ENCODE peak calls at places on chromosomes 4 and X, in six cellular contexts. One of them, this sample, is unnamed.

GRCh38 chr4:106032851-106033286 is 137.6 kb downstream of the NPNT start:
- DNase-seq in H9: no peak
- DNase-seq in H1: no peak
- DNase-seq in trophoblast cell: no peak
- DNase-seq in neuronal stem cell: no peak
- DNase-seq in IMR-90: no peak
- DNase-seq in this sample: peak

GRCh38 chrX:133670394-133670793 is 255.1 kb upstream of the GPC4 start:
- DNase-seq in neuronal stem cell: peak
- DNase-seq in IMR-90: peak
- DNase-seq in H1: no peak
- DNase-seq in trophoblast cell: peak
- DNase-seq in H9: no peak
- DNase-seq in this sample: peak

GRCh38 chr4:54400188-54400587 is 171.1 kb downstream of the PDGFRA start:
- DNase-seq in neuronal stem cell: no peak
- DNase-seq in IMR-90: no peak
- DNase-seq in H1: no peak
- DNase-seq in H9: no peak
- DNase-seq in trophoblast cell: no peak
- DNase-seq in this sample: peak

GRCh38 chr4:139596680-139597279 is 40.8 kb upstream of the SETD7 start:
- DNase-seq in IMR-90: no peak
- DNase-seq in neuronal stem cell: no peak
- DNase-seq in H1: no peak
- DNase-seq in trophoblast cell: no peak
- DNase-seq in H9: no peak
- DNase-seq in this sample: no peak

GRCh38 chr4:54971474-54971950 is 153.9 kb downstream of the KDR start:
- DNase-seq in IMR-90: peak
- DNase-seq in trophoblast cell: peak
- DNase-seq in neuronal stem cell: peak
- DNase-seq in H1: no peak
- DNase-seq in H9: peak
- DNase-seq in this sample: peak

GRCh38 chrX:78800114-78800513 is 52.6 kb downstream of the LPAR4 start:
- DNase-seq in IMR-90: no peak
- DNase-seq in H1: no peak
- DNase-seq in neuronal stem cell: no peak
- DNase-seq in trophoblast cell: no peak
- DNase-seq in H9: no peak
- DNase-seq in this sample: no peak

GRCh38 chrX:37380920-37381319 is 31.8 kb downstream of the PRRG1 start:
- DNase-seq in H9: no peak
- DNase-seq in neuronal stem cell: no peak
- DNase-seq in H1: no peak
- DNase-seq in IMR-90: peak
- DNase-seq in trophoblast cell: no peak
- DNase-seq in this sample: peak

GRCh38 chrX:154596290-154596929 is 11.5 kb downstream of the CTAG1A start:
- DNase-seq in IMR-90: peak
- DNase-seq in trophoblast cell: peak
- DNase-seq in H1: peak
- DNase-seq in neuronal stem cell: peak
- DNase-seq in H9: peak
- DNase-seq in this sample: peak

DNA sequence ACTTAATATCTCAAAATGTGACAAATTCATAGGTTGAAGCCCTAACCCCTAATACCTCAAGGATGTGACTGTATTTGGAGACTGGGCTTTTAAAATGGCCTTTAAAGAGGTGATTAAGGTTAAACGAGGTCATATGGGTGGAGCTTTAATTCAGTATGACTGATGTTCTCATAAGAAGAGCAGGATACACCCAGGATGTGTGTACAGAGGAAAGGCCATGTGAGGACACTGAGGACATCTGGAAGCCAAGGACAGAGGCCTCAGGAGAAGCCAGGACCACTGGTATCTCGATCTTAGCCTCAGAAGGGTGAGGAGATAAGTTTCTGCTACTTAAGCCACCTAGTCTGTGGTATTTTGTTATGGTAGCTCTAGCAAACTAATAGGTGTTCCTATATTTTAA is 49.0 kb upstream of the SHISA3 start:
- DNase-seq in IMR-90: no peak
- DNase-seq in H1: no peak
- DNase-seq in neuronal stem cell: no peak
- DNase-seq in trophoblast cell: no peak
- DNase-seq in H9: no peak
- DNase-seq in this sample: no peak
- H3K14ac ChIP-seq in IMR-90: no peak
- H3K14ac ChIP-seq in H1: no peak
- H3K14ac ChIP-seq in neuronal stem cell: no peak
- H3K14ac ChIP-seq in trophoblast cell: no peak
- H3K14ac ChIP-seq in H9: no peak
- H3K14ac ChIP-seq in this sample: no peak

GRCh38 chr4:152709675-152710438 is 30.1 kb upstream of the TMEM154 start:
- DNase-seq in neuronal stem cell: no peak
- DNase-seq in IMR-90: no peak
- DNase-seq in H9: no peak
- DNase-seq in H1: no peak
- DNase-seq in trophoblast cell: peak
- DNase-seq in this sample: no peak
- H3K18ac ChIP-seq in neuronal stem cell: no peak
- H3K18ac ChIP-seq in IMR-90: no peak
- H3K18ac ChIP-seq in H9: no peak
- H3K18ac ChIP-seq in H1: peak
- H3K18ac ChIP-seq in trophoblast cell: peak
- H3K18ac ChIP-seq in this sample: no peak

GRCh38 chr4:181770971-181771370 is 472.2 kb upstream of the TENM3 start:
- DNase-seq in H1: no peak
- DNase-seq in trophoblast cell: peak
- DNase-seq in neuronal stem cell: no peak
- DNase-seq in H9: no peak
- DNase-seq in IMR-90: peak
- DNase-seq in this sample: no peak

GRCh38 chr4:181777518-181777917 is 465.7 kb upstream of the TENM3 start:
- DNase-seq in H9: no peak
- DNase-seq in trophoblast cell: no peak
- DNase-seq in IMR-90: no peak
- DNase-seq in H1: no peak
- DNase-seq in neuronal stem cell: no peak
- DNase-seq in this sample: no peak

GRCh38 chr4:181776655-181777054 is 466.5 kb upstream of the TENM3 start:
- DNase-seq in H1: no peak
- DNase-seq in H9: no peak
- DNase-seq in trophoblast cell: no peak
- DNase-seq in IMR-90: no peak
- DNase-seq in neuronal stem cell: no peak
- DNase-seq in this sample: no peak

GRCh38 chr4:181775298-181775697 is 467.9 kb upstream of the TENM3 start:
- DNase-seq in IMR-90: no peak
- DNase-seq in trophoblast cell: no peak
- DNase-seq in neuronal stem cell: no peak
- DNase-seq in H9: no peak
- DNase-seq in H1: no peak
- DNase-seq in this sample: no peak
- H3K14ac ChIP-seq in IMR-90: no peak
- H3K14ac ChIP-seq in trophoblast cell: no peak
- H3K14ac ChIP-seq in neuronal stem cell: no peak
- H3K14ac ChIP-seq in H9: no peak
- H3K14ac ChIP-seq in H1: no peak
- H3K14ac ChIP-seq in this sample: no peak

GRCh38 chrX:65035451-65035779 is 59.2 kb upstream of the ZC4H2 start:
- DNase-seq in trophoblast cell: no peak
- DNase-seq in IMR-90: peak
- DNase-seq in H9: no peak
- DNase-seq in neuronal stem cell: no peak
- DNase-seq in H1: peak
- DNase-seq in this sample: no peak
- H3K18ac ChIP-seq in trophoblast cell: no peak
- H3K18ac ChIP-seq in IMR-90: no peak
- H3K18ac ChIP-seq in H9: peak
- H3K18ac ChIP-seq in neuronal stem cell: peak
- H3K18ac ChIP-seq in H1: peak
- H3K18ac ChIP-seq in this sample: no peak

DNA sequence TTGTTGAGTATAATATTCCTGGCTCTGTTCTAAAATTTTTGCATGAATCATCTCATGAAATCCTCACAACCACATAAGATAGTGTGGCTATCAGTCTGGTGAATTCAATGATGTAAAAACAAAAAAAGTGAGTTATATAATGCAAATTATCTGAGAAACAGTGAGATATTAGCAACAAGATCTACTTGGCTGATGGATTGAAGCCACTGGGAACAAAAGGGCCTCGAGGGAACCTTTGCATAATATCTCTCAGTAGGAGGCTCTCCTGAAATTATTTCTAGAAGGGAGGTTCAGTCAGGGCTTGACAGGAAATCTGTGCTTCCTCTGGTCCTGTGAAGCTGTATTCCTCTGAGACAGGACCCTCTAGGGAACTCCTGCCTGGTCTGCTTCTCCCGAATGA is 30.1 kb upstream of the NUP54 start:
- DNase-seq in neuronal stem cell: no peak
- DNase-seq in trophoblast cell: no peak
- DNase-seq in H9: no peak
- DNase-seq in IMR-90: no peak
- DNase-seq in H1: no peak
- DNase-seq in this sample: no peak
- H3K14ac ChIP-seq in neuronal stem cell: no peak
- H3K14ac ChIP-seq in trophoblast cell: no peak
- H3K14ac ChIP-seq in H9: no peak
- H3K14ac ChIP-seq in IMR-90: no peak
- H3K14ac ChIP-seq in H1: no peak
- H3K14ac ChIP-seq in this sample: no peak

GRCh38 chrX:103629295-103630170 is 758 bp downstream of the TCEAL1 start:
- DNase-seq in H9: peak
- DNase-seq in H1: no peak
- DNase-seq in trophoblast cell: no peak
- DNase-seq in IMR-90: peak
- DNase-seq in neuronal stem cell: peak
- DNase-seq in this sample: peak
- H3K18ac ChIP-seq in H9: peak
- H3K18ac ChIP-seq in H1: peak
- H3K18ac ChIP-seq in trophoblast cell: peak
- H3K18ac ChIP-seq in IMR-90: peak
- H3K18ac ChIP-seq in neuronal stem cell: peak
- H3K18ac ChIP-seq in this sample: peak

GRCh38 chrX:139892512-139892911 is 40.3 kb downstream of the ATP11C start:
- DNase-seq in H9: no peak
- DNase-seq in IMR-90: no peak
- DNase-seq in trophoblast cell: no peak
- DNase-seq in neuronal stem cell: no peak
- DNase-seq in H1: no peak
- DNase-seq in this sample: no peak

GRCh38 chrX:139889760-139890159 is 43.1 kb downstream of the ATP11C start:
- DNase-seq in H1: no peak
- DNase-seq in trophoblast cell: no peak
- DNase-seq in neuronal stem cell: no peak
- DNase-seq in IMR-90: peak
- DNase-seq in H9: no peak
- DNase-seq in this sample: peak

DNA sequence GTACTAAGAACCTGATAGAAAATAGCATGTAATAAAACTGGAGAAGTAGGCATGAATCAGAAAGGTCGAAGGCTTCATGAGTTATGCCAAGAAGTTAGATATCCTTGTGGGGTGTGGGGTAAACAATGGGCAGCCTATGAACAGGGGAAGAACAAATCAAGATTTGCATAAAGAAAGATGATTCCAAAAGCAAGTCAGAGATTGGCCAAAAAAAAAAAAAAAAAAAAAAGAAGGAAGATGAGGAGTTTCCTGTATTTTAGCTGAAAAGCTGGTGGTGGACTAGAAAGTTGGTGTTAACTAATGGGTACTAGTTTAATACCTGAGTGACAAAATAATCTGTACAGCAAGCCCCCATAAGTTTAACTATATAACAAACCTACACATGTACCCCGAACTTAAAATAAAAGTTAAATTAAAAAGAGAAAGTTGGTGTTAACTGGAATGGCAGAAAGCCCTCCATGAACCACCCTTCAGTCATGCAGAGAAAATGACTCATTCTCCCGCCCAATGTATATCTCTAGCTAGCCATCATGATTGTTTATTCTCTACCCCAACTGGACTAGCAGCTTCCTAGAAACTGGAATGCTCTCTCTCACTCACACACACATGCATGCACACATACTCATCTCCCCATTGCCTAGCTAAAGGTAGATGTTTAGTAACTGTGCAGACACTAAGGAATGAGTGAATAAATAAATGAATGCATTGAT is 41.7 kb downstream of the ATP11C start:
- DNase-seq in IMR-90: peak
- DNase-seq in trophoblast cell: peak
- DNase-seq in H9: no peak
- DNase-seq in neuronal stem cell: no peak
- DNase-seq in H1: no peak
- DNase-seq in this sample: peak
- H3K14ac ChIP-seq in IMR-90: peak
- H3K14ac ChIP-seq in trophoblast cell: no peak
- H3K14ac ChIP-seq in H9: no peak
- H3K14ac ChIP-seq in neuronal stem cell: no peak
- H3K14ac ChIP-seq in H1: no peak
- H3K14ac ChIP-seq in this sample: no peak

DNA sequence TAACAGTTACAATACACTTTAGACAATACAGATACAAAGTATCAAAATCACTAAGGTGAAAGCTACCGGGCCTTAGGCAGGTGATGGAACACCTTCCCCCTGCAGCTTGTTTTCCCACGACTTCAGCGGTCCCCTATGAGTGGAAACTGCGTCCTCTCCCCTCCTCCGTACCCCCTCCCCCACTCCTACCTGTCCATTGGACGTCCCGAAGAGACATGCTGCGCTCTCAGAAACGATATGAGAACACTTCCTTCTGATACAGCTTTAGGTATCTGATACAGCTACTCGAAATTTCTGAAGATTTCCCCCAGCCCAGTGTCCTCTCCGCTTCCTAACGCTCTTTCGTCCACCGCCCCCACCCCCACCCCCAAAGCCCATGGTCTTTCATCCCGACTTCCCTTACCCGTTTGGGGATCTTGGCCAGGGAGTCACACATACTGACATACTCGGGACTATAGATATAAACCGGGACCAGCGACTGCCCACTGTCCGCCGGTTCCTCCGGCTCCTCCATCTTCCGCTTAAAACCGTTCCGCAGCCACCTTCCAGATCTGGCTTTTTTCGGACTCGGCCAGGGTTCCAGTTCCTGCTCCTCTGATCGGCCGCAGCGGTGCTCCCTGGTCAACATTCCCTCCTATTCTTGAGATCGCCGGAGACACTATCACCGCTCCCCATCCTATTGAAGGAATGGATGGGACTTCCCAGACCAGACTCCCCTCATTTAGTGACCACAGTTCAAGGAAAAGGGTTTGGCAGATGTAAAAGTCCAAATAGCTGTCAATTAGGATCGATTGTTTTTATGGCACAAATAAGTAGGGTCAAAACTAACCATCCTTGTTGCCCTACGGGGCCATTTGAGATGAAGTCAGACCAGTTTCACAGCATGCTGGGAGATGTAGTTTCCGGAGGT is at the start of gene HDAC8:
- DNase-seq in H1: peak
- DNase-seq in trophoblast cell: peak
- DNase-seq in neuronal stem cell: peak
- DNase-seq in H9: peak
- DNase-seq in IMR-90: peak
- DNase-seq in this sample: peak
- H3K18ac ChIP-seq in H1: peak
- H3K18ac ChIP-seq in trophoblast cell: no peak
- H3K18ac ChIP-seq in neuronal stem cell: peak
- H3K18ac ChIP-seq in H9: no peak
- H3K18ac ChIP-seq in IMR-90: peak
- H3K18ac ChIP-seq in this sample: peak

GRCh38 chrX:86192827-86193226 is 44.6 kb downstream of the DACH2 start:
- DNase-seq in neuronal stem cell: no peak
- DNase-seq in trophoblast cell: no peak
- DNase-seq in IMR-90: no peak
- DNase-seq in H9: no peak
- DNase-seq in H1: no peak
- DNase-seq in this sample: no peak
- H3K14ac ChIP-seq in neuronal stem cell: no peak
- H3K14ac ChIP-seq in trophoblast cell: no peak
- H3K14ac ChIP-seq in IMR-90: no peak
- H3K14ac ChIP-seq in H9: no peak
- H3K14ac ChIP-seq in H1: no peak
- H3K14ac ChIP-seq in this sample: no peak

This sample was measured in mesenchymal stem cell.